ENCODE peak calls at places on chromosomes 5 and 9, in four cellular contexts. P is GM12878, V is H1, G is HepG2. C is an unnamed sample.

GRCh38 chr9:3909966-3910650 is 384.3 kb upstream of the RFX3 start:
- DNase-seq in P (no peak), V (no peak), G (no peak), C (no peak)

GRCh38 chr5:86665984-86666760 is 48.4 kb downstream of the COX7C start:
- DNase-seq in P (peak; percentile 21), V (no peak), G (no peak), C (no peak)

GRCh38 chr9:133184971-133185370 is 21.3 kb upstream of the GBGT1 start:
- DNase-seq in P (no peak), V (no peak), G (peak; percentile 64), C (peak; percentile 69)

GRCh38 chr5:144427871-144428270 is 257.2 kb downstream of the KCTD16 start:
- DNase-seq in P (no peak), V (no peak), G (no peak), C (no peak)

GRCh38 chr5:142153674-142154448 is 45.3 kb downstream of the NDFIP1 start:
- DNase-seq in P (no peak), V (no peak), G (peak; percentile 57), C (no peak)

GRCh38 chr5:168282120-168282519 is 9.3 kb upstream of the WWC1 start:
- DNase-seq in P (no peak), V (no peak), G (peak; percentile 52), C (no peak)

GRCh38 chr5:131430794-131431193 is 166.9 kb downstream of the CDC42SE2 start:
- DNase-seq in P (no peak), V (no peak), G (no peak), C (no peak)

GRCh38 chr9:63817622-63818518 is 1467.1 kb downstream of the FOXD4L5 start:
- DNase-seq in P (peak; percentile 75), V (no peak), G (peak; percentile 10), C (no peak)

GRCh38 chr5:6573651-6574101 is 59.2 kb downstream of the NSUN2 start:
- DNase-seq in P (no peak), V (no peak), G (no peak), C (no peak)

GRCh38 chr5:115309751-115310370 is 13.4 kb upstream of the CCDC112 start:
- DNase-seq in P (no peak), V (no peak), G (peak; percentile 26), C (no peak)

GRCh38 chr9:4489562-4489918 is 728 bp upstream of the SLC1A1 start:
- DNase-seq in P (no peak), V (no peak), G (no peak), C (no peak)

GRCh38 chr5:157561105-157561504 is 14.5 kb downstream of the ADAM19 start:
- DNase-seq in P (no peak), V (no peak), G (no peak), C (no peak)
- TF ChIP-seq HDAC6 in P (no peak), V (no peak), G (no peak), C (no peak)

DNA sequence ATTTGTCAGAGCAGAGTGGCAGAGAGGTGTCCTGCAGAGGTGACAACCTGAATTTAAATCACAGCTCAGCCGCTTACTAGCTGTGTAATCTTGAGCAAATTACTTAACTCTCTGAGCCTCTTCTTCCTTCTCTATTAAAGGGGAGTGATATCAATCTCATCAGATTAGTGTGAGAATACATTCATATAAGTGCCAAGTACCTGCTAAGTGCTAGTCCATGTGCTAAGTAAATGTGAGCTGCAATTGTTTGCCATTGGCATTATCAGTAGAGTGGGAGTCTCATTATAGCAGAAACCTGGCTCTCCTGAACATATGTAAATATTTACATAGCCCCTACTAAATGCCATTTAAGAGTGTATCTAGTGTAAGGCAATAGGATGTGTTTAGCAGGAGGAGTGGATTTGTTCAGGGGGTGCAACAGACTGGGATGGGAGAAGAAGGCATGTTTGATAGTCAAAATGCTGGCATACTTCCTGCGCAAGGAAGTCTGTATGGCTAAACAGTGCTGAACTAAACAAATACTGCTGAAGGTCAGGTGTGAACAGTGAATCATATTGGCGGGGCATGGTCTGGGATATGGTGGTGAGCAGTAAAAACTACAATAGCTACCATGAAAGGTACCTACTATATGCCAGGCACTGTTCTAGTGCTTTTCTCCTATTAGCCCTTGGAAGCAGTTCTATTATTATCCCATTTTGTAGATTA is 74.5 kb downstream of the F2RL2 start:
- DNase-seq in P (no peak), V (no peak), G (peak; percentile 54), C (no peak)
- TF ChIP-seq MAX in P (no peak), V (no peak), G (no peak), C (no peak)

DNA sequence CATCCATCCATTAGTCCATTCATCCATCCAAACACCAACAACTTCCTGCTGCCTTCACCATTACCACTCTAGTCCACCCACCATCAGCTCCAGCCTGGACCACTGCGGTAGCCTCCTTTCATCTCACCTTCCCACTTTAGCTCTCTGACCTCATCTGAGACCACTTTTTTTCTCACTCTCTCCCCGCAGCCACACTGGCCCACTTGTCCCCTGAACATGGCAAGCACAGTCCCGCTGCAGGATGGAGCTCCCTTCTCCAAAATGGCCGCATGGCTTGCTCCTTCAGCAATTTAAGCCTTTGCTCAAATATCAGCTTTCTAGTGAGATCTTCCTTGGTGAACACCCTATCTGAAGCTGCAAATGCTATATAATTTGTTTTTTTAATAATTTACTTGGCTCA is 11.1 kb downstream of the CSF1R start:
- DNase-seq in P (no peak), V (no peak), G (no peak), C (no peak)
- TF ChIP-seq ATF2 in P (no peak), V (no peak), G (no peak), C (no peak)

GRCh38 chr5:15010936-15011335 is 139.4 kb upstream of the ANKH start:
- DNase-seq in P (no peak), V (no peak), G (peak; percentile 8), C (no peak)

GRCh38 chr5:15008911-15009310 is 137.3 kb upstream of the ANKH start:
- DNase-seq in P (no peak), V (no peak), G (peak; percentile 21), C (no peak)

GRCh38 chr5:15007549-15008142 is 136.1 kb upstream of the ANKH start:
- DNase-seq in P (no peak), V (no peak), G (no peak), C (no peak)

GRCh38 chr5:15008476-15008875 is 136.9 kb upstream of the ANKH start:
- DNase-seq in P (no peak), V (no peak), G (peak; percentile 95), C (no peak)

GRCh38 chr5:15009420-15009819 is 137.8 kb upstream of the ANKH start:
- DNase-seq in P (no peak), V (no peak), G (peak; percentile 96), C (peak; percentile 28)
- TF ChIP-seq HDAC6 in P (no peak), V (no peak), G (no peak), C (no peak)

GRCh38 chr9:5820425-5820824 is 12.5 kb downstream of the ERMP1 start:
- DNase-seq in P (no peak), V (no peak), G (no peak), C (no peak)

GRCh38 chr9:5815421-5815820 is 17.5 kb downstream of the ERMP1 start:
- DNase-seq in P (no peak), V (no peak), G (no peak), C (no peak)

GRCh38 chr9:5813837-5814236 is 19.1 kb downstream of the ERMP1 start:
- DNase-seq in P (no peak), V (no peak), G (no peak), C (no peak)

GRCh38 chr9:5818424-5819142 is 14.3 kb downstream of the ERMP1 start:
- DNase-seq in P (no peak), V (no peak), G (no peak), C (no peak)

GRCh38 chr9:5817776-5818336 is 15.1 kb downstream of the ERMP1 start:
- DNase-seq in P (no peak), V (no peak), G (peak; percentile 38), C (no peak)
- TF ChIP-seq MAX in P (no peak), V (no peak), G (no peak), C (no peak)

DNA sequence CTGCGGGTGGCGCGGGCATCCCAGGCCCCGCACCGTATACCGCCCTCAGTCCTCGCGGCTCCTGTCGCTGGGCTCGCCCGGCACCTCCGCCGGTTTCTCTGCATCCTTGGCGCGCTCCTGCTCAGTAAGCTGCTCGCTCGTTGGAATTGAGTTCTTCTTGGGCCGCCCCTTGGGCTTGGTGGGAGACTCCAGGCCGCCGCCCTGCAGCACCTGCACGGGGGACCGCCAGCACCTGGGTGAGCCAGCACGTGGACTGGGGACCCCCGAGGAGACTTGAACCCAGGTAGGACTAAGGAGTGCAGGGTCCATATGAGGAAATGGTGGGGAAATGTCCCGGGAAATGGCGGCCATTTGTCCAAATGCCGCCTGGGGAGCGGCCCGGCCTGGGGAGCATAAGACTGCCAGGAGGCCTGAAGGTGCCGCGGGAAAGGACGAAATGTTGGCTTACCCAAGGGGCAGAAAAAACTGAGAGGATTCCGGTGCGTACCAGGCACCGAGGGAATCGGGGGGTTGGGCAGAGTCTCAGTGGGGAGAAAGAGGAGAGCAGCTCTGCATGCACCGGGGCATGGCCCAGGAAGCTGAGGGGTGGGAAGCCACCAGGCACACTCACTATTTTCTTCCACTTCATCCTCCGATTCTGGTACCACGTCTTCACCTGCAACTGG is 2.9 kb downstream of the BARX1 start:
- DNase-seq in P (no peak), V (no peak), G (no peak), C (no peak)
- TF ChIP-seq ATF2 in P (no peak), V (no peak), G (no peak), C (no peak)

DNA sequence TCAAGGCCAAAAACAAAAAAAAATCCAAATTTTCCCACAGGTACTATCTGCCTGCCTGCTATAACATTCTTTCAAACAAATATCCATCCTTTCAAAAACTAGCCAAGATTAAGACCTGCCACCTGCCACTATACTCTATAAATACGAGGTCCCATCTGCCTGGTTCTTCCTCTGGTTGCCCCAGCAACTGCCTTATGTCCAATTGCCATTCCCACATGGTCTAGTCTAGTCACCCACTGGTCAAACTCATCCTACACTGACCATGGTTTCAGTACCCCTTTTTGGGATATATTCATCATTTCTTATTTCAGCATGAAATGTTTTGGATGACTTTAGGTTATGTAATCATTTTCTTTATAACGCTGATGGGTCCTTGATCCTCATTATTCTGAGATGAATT is 95.1 kb upstream of the CCNG1 start:
- DNase-seq in P (no peak), V (no peak), G (no peak), C (no peak)
- TF ChIP-seq HDAC6 in P (no peak), V (no peak), G (no peak), C (no peak)

DNA sequence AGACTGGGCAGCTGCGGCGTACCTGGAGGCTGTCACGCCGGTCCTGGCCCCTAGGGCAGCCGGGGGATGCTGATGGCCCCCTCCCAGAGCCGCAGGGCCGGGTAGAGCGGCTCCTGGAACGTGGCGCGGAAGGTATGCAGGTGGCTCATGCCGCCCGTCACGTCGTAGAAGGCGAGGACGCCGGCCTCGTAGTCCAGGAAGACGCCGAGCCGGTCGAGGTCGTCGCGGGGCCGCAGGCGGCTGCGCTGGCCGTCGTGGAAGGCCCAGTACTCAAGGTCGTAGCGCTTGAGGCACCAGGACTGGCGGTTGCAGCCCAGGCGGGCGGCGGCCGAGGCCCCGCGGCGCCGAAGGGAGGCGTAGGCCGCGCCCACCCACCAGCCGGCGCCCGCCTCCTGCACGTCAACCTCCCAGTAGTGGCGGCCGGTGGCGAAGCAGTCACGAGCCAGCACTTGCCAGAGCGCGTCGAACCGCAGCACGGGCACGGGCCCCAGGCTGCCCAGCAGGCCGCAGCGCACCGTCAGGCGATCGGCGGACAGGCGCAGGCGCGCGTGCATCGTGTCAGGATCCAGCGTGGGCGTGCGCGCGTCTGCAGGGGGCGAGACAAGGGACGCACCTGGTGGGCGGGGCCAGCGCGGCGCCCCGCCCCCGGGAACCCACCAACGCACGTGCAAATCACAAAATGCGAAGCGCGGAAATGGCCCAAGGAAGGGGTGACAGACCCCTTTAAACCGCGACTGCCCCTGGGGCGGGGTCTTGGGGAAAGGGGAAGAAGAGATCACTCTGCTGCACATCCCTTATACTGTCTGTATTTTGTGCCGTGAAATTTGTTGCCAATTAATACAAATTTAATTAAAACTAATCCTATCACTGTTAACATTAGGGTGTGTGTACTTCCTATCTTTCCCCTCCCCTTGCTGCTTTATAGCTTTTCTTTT is 31.2 kb downstream of the NANS start:
- DNase-seq in P (no peak), V (peak; percentile 36), G (no peak), C (no peak)
- TF ChIP-seq MAX in P (no peak), V (peak; percentile 95), G (no peak), C (no peak)

GRCh38 chr9:10479172-10479571 is 133.6 kb downstream of the PTPRD start:
- DNase-seq in P (no peak), V (no peak), G (peak; percentile 5), C (peak; percentile 0)
- TF ChIP-seq ATF2 in P (no peak), V (no peak), G (no peak), C (no peak)